ENCODE peak calls at places on chromosomes 4 and X, in seven cellular contexts. K is uterus, C is ovary, Q is breast epithelium, U is upper lobe of left lung, R is transverse colon, L is Peyer's patch. A is an unnamed sample.

GRCh38 chr4:141220271-141220654 is 432 bp upstream of the ZNF330 start:
- DNase-seq in K (no peak), C (no peak), Q (no peak), U (no peak), R (no peak), L (no peak), A (no peak)

GRCh38 chrX:2538016-2538415 is 37.2 kb upstream of the DHRSX start:
- DNase-seq in K (no peak), C (no peak), Q (no peak), U (no peak), R (no peak), L (no peak), A (no peak)

GRCh38 chr4:38985363-38986065 is 46.7 kb downstream of the TMEM156 start:
- DNase-seq in K (no peak), C (no peak), Q (no peak), U (no peak), R (no peak), L (peak), A (no peak)

GRCh38 chr4:170198742-170199141 is 109.0 kb upstream of the AADAT start:
- DNase-seq in K (no peak), C (no peak), Q (no peak), U (no peak), R (no peak), L (no peak), A (no peak)

GRCh38 chr4:3816256-3816825 is 50.2 kb downstream of the ADRA2C start:
- DNase-seq in K (no peak), C (no peak), Q (no peak), U (no peak), R (no peak), L (no peak), A (no peak)

GRCh38 chr4:42282081-42282901 is 115.0 kb upstream of the SHISA3 start:
- DNase-seq in K (peak), C (peak), Q (no peak), U (no peak), R (no peak), L (no peak), A (peak)

GRCh38 chr4:89800012-89800516 is 36.9 kb downstream of the SNCA start:
- DNase-seq in K (no peak), C (no peak), Q (no peak), U (no peak), R (no peak), L (no peak), A (peak)

GRCh38 chr4:118969359-118969758 is 80.7 kb downstream of the SYNPO2 start:
- DNase-seq in K (peak), C (peak), Q (no peak), U (peak), R (peak), L (no peak), A (peak)

GRCh38 chrX:24993887-24994286 is 21.9 kb downstream of the ARX start:
- DNase-seq in K (no peak), C (no peak), Q (no peak), U (no peak), R (no peak), L (no peak), A (no peak)

GRCh38 chrX:109719262-109719661 is 13.8 kb downstream of the ACSL4 start:
- DNase-seq in K (no peak), C (no peak), Q (no peak), U (no peak), R (no peak), L (no peak), A (no peak)

GRCh38 chrX:151082077-151082948 is 94.1 kb upstream of the GPR50 start:
- DNase-seq in K (peak), C (peak), Q (peak), U (peak), R (peak), L (peak), A (peak)

GRCh38 chr4:137861682-137862081 is 329.4 kb upstream of the PCDH18 start:
- DNase-seq in K (no peak), C (no peak), Q (no peak), U (no peak), R (no peak), L (no peak), A (peak)

GRCh38 chr4:159105063-159105414 is 2.2 kb downstream of the RAPGEF2 start:
- DNase-seq in K (no peak), C (no peak), Q (no peak), U (no peak), R (no peak), L (no peak), A (peak)

GRCh38 chr4:39635023-39635422 is 3.6 kb downstream of the SMIM14 start:
- DNase-seq in K (no peak), C (no peak), Q (no peak), U (peak), R (peak), L (peak), A (no peak)

GRCh38 chr4:183468210-183469095 is 24.0 kb downstream of the CDKN2AIP start:
- DNase-seq in K (no peak), C (no peak), Q (no peak), U (no peak), R (no peak), L (no peak), A (no peak)

GRCh38 chr4:126799471-126799870 is 833.3 kb upstream of the INTU start:
- DNase-seq in K (no peak), C (no peak), Q (no peak), U (no peak), R (no peak), L (no peak), A (no peak)

GRCh38 chr4:2402053-2402452 is 16.4 kb downstream of the ZFYVE28 start:
- DNase-seq in K (peak), C (peak), Q (peak), U (peak), R (peak), L (no peak), A (peak)

GRCh38 chrX:49155900-49156837 is 6.4 kb upstream of the MAGIX start:
- DNase-seq in K (peak), C (peak), Q (peak), U (peak), R (peak), L (peak), A (peak)
- TF ChIP-seq POLR2A in K (peak), C (peak), Q (no peak), U (no peak), R (peak), L (peak), A (no peak)

GRCh38 chr4:139207873-139208403 is 30.9 kb upstream of the ELF2 start:
- DNase-seq in K (peak), C (no peak), Q (no peak), U (no peak), R (no peak), L (no peak), A (no peak)
- H3K27ac ChIP-seq in K (no peak), C (no peak), Q (peak), U (peak), R (peak), L (peak), A (no peak)

DNA sequence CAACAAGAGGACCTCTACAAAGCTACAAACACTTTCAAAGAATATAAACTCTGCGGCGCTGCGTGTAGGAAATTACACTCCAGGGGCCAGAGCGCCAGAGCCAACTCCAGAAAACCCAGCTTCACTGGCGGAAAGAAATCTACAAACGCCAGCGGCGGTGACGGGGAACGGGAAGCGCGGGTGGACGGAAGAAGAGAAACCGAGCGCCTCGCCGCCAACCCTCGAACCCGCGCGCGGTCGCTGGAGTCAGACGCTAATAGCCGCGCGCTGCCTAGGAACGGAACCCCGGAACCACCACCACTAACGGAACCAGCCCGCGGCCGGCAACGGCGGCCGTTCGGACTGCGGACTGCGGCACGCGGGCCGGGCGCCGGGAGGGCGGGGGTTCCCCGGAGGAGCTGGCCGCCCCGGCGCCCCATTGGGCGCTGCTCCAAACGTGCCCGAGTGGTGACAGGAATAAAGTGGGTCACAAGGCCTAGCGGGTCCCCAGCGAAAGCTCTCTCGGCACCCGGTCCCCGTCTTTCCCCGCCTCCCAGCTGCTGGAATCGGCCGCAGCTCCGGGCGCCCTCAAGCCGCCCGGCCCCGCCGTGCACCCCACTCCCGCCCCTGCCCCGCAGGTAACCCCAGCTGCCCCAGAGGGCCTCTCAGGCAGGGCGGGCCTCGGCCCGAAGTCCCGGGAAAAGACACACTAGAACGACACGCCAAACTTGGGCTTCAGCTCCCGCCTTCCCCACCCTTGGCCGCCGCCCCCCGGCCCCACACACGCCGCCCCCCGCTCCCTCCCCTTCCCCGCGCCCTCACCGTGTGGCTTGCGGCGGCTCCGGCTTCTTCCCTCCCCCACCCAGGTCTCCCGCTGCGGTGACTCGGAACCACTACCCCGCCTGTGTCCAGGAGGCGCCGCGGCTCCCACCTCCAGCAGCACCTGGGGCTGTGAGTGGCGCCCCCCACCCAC is 752 bp downstream of the CLOCK start:
- DNase-seq in K (peak), C (peak), Q (peak), U (peak), R (peak), L (peak), A (peak)
- TF ChIP-seq POLR2A in K (peak), C (peak), Q (no peak), U (no peak), R (peak), L (no peak), A (peak)

DNA sequence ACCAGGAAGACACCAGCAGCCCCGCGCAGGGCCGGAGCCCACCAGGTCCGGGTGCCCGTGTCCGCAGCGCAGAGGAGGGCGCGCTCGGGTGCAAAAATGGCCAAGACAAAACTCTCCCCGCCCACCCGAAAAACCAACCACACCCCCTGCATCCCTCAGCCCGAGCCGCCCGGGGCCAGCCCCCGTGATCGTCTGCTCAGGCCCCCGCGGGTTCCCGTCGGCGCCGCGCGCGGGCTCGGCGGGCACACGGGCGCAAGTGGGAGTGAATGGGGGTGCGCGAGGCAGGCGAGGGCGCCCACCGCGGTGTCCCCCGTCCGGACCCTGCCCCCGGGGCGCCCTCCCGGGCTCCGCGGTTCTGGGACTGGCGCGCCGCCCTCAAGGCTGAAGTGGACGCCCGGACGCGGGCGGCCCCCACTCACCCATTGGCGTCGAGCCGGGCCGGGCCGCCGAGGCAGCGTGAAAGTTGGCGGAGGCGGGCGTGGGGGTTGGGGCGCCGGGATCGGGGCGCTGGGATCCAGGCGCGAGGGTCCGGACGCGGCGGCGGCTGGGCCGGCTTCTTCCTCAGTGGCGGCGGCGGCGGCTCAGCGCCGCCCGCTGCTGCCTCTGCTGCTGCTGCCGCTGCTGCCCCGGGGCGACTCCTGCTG is 390 bp downstream of the SH3KBP1 start:
- DNase-seq in K (no peak), C (peak), Q (no peak), U (no peak), R (peak), L (no peak), A (no peak)
- H3K27ac ChIP-seq in K (peak), C (peak), Q (peak), U (peak), R (peak), L (peak), A (peak)

GRCh38 chr4:176319704-176320339 is at the start of gene SPCS3:
- DNase-seq in K (peak), C (peak), Q (peak), U (peak), R (peak), L (peak), A (peak)
- TF ChIP-seq POLR2A in K (peak), C (peak), Q (peak), U (no peak), R (peak), L (peak), A (peak)

GRCh38 chrX:11111947-11112346 is 815 bp downstream of the HCCS start:
- DNase-seq in K (no peak), C (no peak), Q (no peak), U (no peak), R (peak), L (no peak), A (no peak)
- H3K27ac ChIP-seq in K (peak), C (no peak), Q (peak), U (peak), R (peak), L (peak), A (peak)

DNA sequence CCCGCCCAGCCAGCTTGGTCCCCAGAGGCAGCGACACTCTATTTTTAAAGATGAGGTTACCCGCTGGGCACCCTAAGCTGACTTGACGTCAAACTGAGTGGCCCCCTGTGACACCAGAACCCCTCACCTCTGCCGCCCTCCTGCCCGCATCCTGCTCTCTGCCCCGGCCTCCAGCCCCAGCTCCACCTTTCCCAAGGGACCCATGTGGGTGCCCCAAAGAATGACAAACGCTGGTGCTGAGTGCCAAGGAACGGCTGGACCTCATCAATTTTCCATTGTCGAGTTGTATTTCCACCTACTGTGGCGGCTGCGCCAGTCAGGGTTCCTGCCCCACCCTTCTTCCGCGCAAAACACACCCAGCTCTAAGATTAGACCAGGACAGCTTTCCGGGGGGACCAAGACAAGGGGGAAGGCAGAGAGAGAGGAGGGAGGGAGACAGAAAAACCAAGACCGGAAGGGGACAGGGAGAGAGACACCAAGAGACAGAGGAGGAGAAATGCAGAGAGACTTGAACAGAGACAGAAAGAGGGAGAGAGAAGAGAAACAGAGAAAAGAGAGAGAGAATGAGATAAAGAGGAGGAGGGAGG is 2.0 kb downstream of the PRKX start:
- DNase-seq in K (no peak), C (no peak), Q (no peak), U (peak), R (peak), L (peak), A (no peak)
- TF ChIP-seq POLR2A in K (no peak), C (no peak), Q (no peak), U (no peak), R (no peak), L (no peak), A (no peak)